ENCODE peak calls at places on chromosomes 12 and 14, in eight cellular contexts. Y is AG10803, U is right atrium auricular region, I is tibial artery, P is lower lobe of right lung, A is suprapubic skin, E is uterus, B is lower leg skin. W is an unnamed sample.

GRCh38 chr14:29216774-29217232 is 450.2 kb downstream of the FOXG1 start:
- DNase-seq in B (no peak), A (no peak), Y (no peak), I (no peak), E (no peak), P (no peak), U (no peak), W (no peak)

GRCh38 chr14:30998100-30998706 is 27.2 kb upstream of the AP4S1 start:
- DNase-seq in P (no peak), I (no peak), B (no peak), U (no peak), E (no peak), A (no peak), Y (no peak), W (no peak)

GRCh38 chr12:84397279-84397678 is 515.3 kb downstream of the SLC6A15 start:
- DNase-seq in B (no peak), E (no peak), A (no peak), I (no peak), Y (peak), P (no peak), U (no peak), W (no peak)

GRCh38 chr12:25074113-25074512 is 120.8 kb downstream of the DNAI7 start:
- DNase-seq in Y (no peak), E (no peak), P (no peak), B (no peak), A (no peak), I (no peak), U (no peak), W (no peak)

GRCh38 chr14:59028476-59029202 is 159.8 kb upstream of the DAAM1 start:
- DNase-seq in B (peak), U (no peak), I (no peak), E (peak), A (no peak), Y (peak), P (peak), W (peak)

GRCh38 chr12:89212339-89212771 is 139.9 kb downstream of the DUSP6 start:
- DNase-seq in I (no peak), P (peak), U (no peak), E (peak), B (no peak), A (no peak), Y (no peak), W (no peak)

GRCh38 chr14:81205639-81206038 is 15.1 kb downstream of the GTF2A1 start:
- DNase-seq in I (no peak), A (no peak), P (no peak), U (no peak), Y (no peak), B (no peak), E (no peak), W (no peak)

GRCh38 chr12:109449845-109450532 is 27.1 kb downstream of the KCTD10 start:
- DNase-seq in U (no peak), Y (no peak), B (no peak), I (no peak), A (no peak), P (no peak), E (no peak), W (no peak)

GRCh38 chr12:19031032-19031431 is 98.5 kb upstream of the PLEKHA5 start:
- DNase-seq in B (no peak), P (no peak), U (no peak), I (no peak), E (no peak), A (no peak), Y (peak), W (no peak)

GRCh38 chr12:20368653-20369163 is 371 bp downstream of the PDE3A start:
- DNase-seq in A (no peak), E (peak), I (peak), Y (peak), B (no peak), P (no peak), U (no peak), W (peak)

GRCh38 chr12:132560421-132560830 is 50.0 kb downstream of the LRCOL1 start:
- DNase-seq in B (no peak), E (no peak), I (no peak), Y (no peak), P (no peak), A (no peak), U (no peak), W (no peak)

GRCh38 chr12:108850854-108851573 is 6.4 kb downstream of the SSH1 start:
- DNase-seq in I (peak), Y (peak), U (peak), E (peak), A (peak), B (no peak), P (peak), W (no peak)

GRCh38 chr14:26963696-26964095 is 365.9 kb upstream of the NOVA1 start:
- DNase-seq in Y (no peak), B (peak), E (peak), I (no peak), U (no peak), A (no peak), P (no peak), W (no peak)

GRCh38 chr14:71478542-71478941 is 453.7 kb upstream of the RGS6 start:
- DNase-seq in A (no peak), I (no peak), Y (peak), U (no peak), E (no peak), P (no peak), B (no peak), W (no peak)

GRCh38 chr12:101474248-101474647 is 888 bp upstream of the SPIC start:
- DNase-seq in B (no peak), A (no peak), U (no peak), I (no peak), Y (no peak), E (no peak), P (no peak), W (no peak)

GRCh38 chr14:67515386-67516079 is 17.6 kb upstream of the PLEKHH1 start:
- DNase-seq in I (peak), E (no peak), A (no peak), B (no peak), Y (no peak), U (no peak), P (peak), W (no peak)

GRCh38 chr12:1356285-1356684 is 238.1 kb downstream of the FBXL14 start:
- DNase-seq in P (no peak), B (no peak), A (no peak), Y (no peak), I (no peak), U (no peak), E (no peak), W (no peak)

GRCh38 chr12:52442600-52443061 is 8.5 kb upstream of the KRT75 start:
- DNase-seq in A (peak), U (no peak), P (no peak), Y (peak), E (no peak), I (no peak), B (no peak), W (no peak)

GRCh38 chr12:59069481-59069880 is 149.2 kb upstream of the LRIG3 start:
- DNase-seq in I (no peak), U (no peak), B (no peak), E (no peak), P (no peak), Y (no peak), A (no peak), W (no peak)

GRCh38 chr12:54935235-54935951 is 49.2 kb downstream of the TESPA1 start:
- DNase-seq in U (no peak), P (no peak), E (no peak), A (no peak), I (no peak), B (no peak), Y (peak), W (no peak)
- TF ChIP-seq CTCF in U (no peak), P (no peak), E (no peak), A (no peak), I (no peak), B (no peak), Y (peak), W (no peak)

GRCh38 chr14:104096751-104097700 is 11.5 kb downstream of the ASPG start:
- DNase-seq in B (no peak), Y (no peak), A (no peak), U (no peak), P (peak), I (no peak), E (no peak), W (no peak)
- TF ChIP-seq CTCF in B (no peak), Y (no peak), A (peak), U (no peak), P (no peak), I (no peak), E (no peak), W (peak)

GRCh38 chr12:104986022-104986941 is at the start of gene NOPCHAP1:
- DNase-seq in A (peak), I (peak), B (peak), U (peak), Y (peak), P (peak), E (peak), W (peak)

GRCh38 chr12:104990950-104991349 is 4.8 kb downstream of the NOPCHAP1 start:
- DNase-seq in B (no peak), E (no peak), I (no peak), A (no peak), Y (no peak), U (no peak), P (no peak), W (no peak)

DNA sequence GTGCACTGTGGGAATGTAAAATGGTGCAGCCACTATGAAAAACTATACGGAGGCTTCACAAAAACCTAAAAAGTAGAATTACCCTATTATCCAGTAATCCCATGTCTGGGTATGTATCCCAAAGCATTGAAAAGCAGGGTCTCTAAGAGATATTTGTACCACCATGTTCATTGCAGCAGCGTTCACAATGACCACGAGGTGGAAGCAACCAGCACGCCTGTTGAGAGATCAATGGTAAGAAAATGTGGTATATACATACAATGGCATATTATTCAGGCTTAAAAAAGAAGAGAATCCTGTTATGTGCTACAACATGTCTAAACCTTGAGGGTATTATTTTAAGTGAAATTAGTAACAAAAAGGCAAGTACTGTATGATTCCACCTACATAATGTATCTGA is 910 bp upstream of the NOPCHAP1 start:
- DNase-seq in I (no peak), P (no peak), U (no peak), Y (no peak), A (no peak), B (no peak), E (no peak), W (no peak)
- TF ChIP-seq CTCF in I (no peak), P (no peak), U (no peak), Y (no peak), A (no peak), B (no peak), E (no peak), W (no peak)

GRCh38 chr12:32334384-32334783 is 65.0 kb upstream of the FGD4 start:
- DNase-seq in I (no peak), U (no peak), B (no peak), P (no peak), E (no peak), Y (no peak), A (no peak), W (no peak)
- TF ChIP-seq CTCF in I (no peak), U (no peak), B (no peak), P (no peak), E (no peak), Y (no peak), A (no peak), W (no peak)

DNA sequence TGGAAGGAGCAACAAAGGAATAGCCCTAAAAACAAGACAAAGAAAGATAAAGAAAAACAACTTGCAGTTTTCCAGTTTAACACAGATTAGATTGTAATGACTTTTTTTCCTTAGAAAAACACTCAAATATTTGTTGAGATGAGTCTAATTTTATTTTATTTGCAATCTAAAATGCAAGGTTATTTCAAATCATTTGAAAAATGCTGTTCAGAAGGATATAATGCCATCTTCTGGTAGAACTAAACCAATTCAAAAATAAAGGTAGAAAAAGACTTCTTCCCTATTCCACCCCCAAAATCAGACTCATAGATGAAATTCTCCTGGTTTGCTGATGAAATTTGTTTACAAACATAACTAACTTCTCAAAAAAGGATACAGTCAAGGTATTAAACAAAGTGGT is 84.5 kb upstream of the TTC7B start:
- DNase-seq in P (no peak), A (no peak), U (no peak), Y (peak), B (no peak), E (no peak), I (no peak), W (no peak)
- TF ChIP-seq CTCF in P (no peak), A (no peak), U (no peak), Y (peak), B (no peak), E (no peak), I (no peak), W (no peak)

GRCh38 chr12:75488553-75488952 is 8.0 kb downstream of the GLIPR1 start:
- DNase-seq in A (no peak), B (no peak), P (no peak), U (no peak), E (no peak), Y (peak), I (no peak), W (no peak)
- TF ChIP-seq CTCF in A (no peak), B (no peak), P (peak), U (no peak), E (no peak), Y (peak), I (peak), W (peak)